ENCODE peak calls at places on chromosomes 4 and X, in seven cellular contexts. B, S, Q, F, R, Z and N are unnamed samples.

GRCh38 chr4:88807499-88807898 is 109.9 kb upstream of the NAP1L5 start:
- DNase-seq in B (no peak), S (no peak), Q (no peak), F (peak; percentile 83), R (no peak), Z (no peak), N (no peak)

GRCh38 chr4:86910820-86911684 is 18.8 kb upstream of the C4orf36 start:
- DNase-seq in B (no peak), S (no peak), Q (no peak), F (peak; percentile 28), R (no peak), Z (no peak), N (no peak)

GRCh38 chrX:132226169-132226568 is 6.9 kb upstream of the RAP2C start:
- DNase-seq in B (no peak), S (no peak), Q (peak; percentile 26), F (no peak), R (no peak), Z (no peak), N (no peak)

GRCh38 chr4:172758586-172759340 is 409.8 kb upstream of the GALNT7 start:
- DNase-seq in B (no peak), S (no peak), Q (no peak), F (peak; percentile 75), R (no peak), Z (no peak), N (no peak)

GRCh38 chr4:81620442-81620841 is 148.7 kb upstream of the RASGEF1B start:
- DNase-seq in B (no peak), S (no peak), Q (no peak), F (no peak), R (no peak), Z (no peak), N (no peak)

GRCh38 chr4:184287697-184288255 is 70.1 kb upstream of the ENPP6 start:
- DNase-seq in B (no peak), S (no peak), Q (peak; percentile 24), F (peak; percentile 22), R (no peak), Z (peak; percentile 23), N (no peak)

GRCh38 chrX:132740316-132741123 is 217.9 kb downstream of the HS6ST2 start:
- DNase-seq in B (no peak), S (no peak), Q (peak; percentile 6), F (no peak), R (no peak), Z (no peak), N (no peak)

GRCh38 chrX:17812763-17813162 is 48.3 kb downstream of the RAI2 start:
- DNase-seq in B (no peak), S (no peak), Q (peak; percentile 9), F (no peak), R (no peak), Z (no peak), N (no peak)